ENCODE peak calls at places on chromosomes 13 and 19, in eight cellular contexts. One of them, this sample, is unnamed.

GRCh38 chr13:114166381-114167131 is 12.5 kb upstream of the CFAP97D2 start:
- DNase-seq in suprapubic skin: no peak
- DNase-seq in gastrocnemius medialis: no peak
- DNase-seq in stimulated activated CD4-positive, alpha-beta T cell treated with anti-CD3 and anti-CD28 coated beads, Interleukin-1b, Interleukin-23, amount 100 ng/mL, for 24 hours: no peak
- DNase-seq in NCI-H1930: no peak
- DNase-seq in C1 segment of cervical spinal cord: peak
- DNase-seq in AG20443: peak
- DNase-seq in astrocyte of the cerebellum: no peak
- DNase-seq in this sample: no peak

GRCh38 chr19:17871032-17871877 is 490 bp upstream of the SLC5A5 start:
- DNase-seq in C1 segment of cervical spinal cord: no peak
- DNase-seq in NCI-H1930: no peak
- DNase-seq in gastrocnemius medialis: no peak
- DNase-seq in astrocyte of the cerebellum: no peak
- DNase-seq in suprapubic skin: no peak
- DNase-seq in AG20443: no peak
- DNase-seq in stimulated activated CD4-positive, alpha-beta T cell treated with anti-CD3 and anti-CD28 coated beads, Interleukin-1b, Interleukin-23, amount 100 ng/mL, for 24 hours: no peak
- DNase-seq in this sample: no peak

GRCh38 chr19:12783226-12783848 is 7.9 kb upstream of the JUNB start:
- DNase-seq in C1 segment of cervical spinal cord: no peak
- DNase-seq in gastrocnemius medialis: no peak
- DNase-seq in astrocyte of the cerebellum: no peak
- DNase-seq in AG20443: no peak
- DNase-seq in stimulated activated CD4-positive, alpha-beta T cell treated with anti-CD3 and anti-CD28 coated beads, Interleukin-1b, Interleukin-23, amount 100 ng/mL, for 24 hours: no peak
- DNase-seq in suprapubic skin: no peak
- DNase-seq in NCI-H1930: no peak
- DNase-seq in this sample: no peak

GRCh38 chr13:98484289-98485219 is 92.4 kb downstream of the STK24 start:
- DNase-seq in suprapubic skin: peak
- DNase-seq in gastrocnemius medialis: peak
- DNase-seq in stimulated activated CD4-positive, alpha-beta T cell treated with anti-CD3 and anti-CD28 coated beads, Interleukin-1b, Interleukin-23, amount 100 ng/mL, for 24 hours: no peak
- DNase-seq in NCI-H1930: no peak
- DNase-seq in AG20443: peak
- DNase-seq in astrocyte of the cerebellum: peak
- DNase-seq in C1 segment of cervical spinal cord: no peak
- DNase-seq in this sample: peak

GRCh38 chr19:50959731-50960500 is 7.1 kb upstream of the KLK5 start:
- DNase-seq in AG20443: no peak
- DNase-seq in NCI-H1930: no peak
- DNase-seq in C1 segment of cervical spinal cord: no peak
- DNase-seq in stimulated activated CD4-positive, alpha-beta T cell treated with anti-CD3 and anti-CD28 coated beads, Interleukin-1b, Interleukin-23, amount 100 ng/mL, for 24 hours: no peak
- DNase-seq in astrocyte of the cerebellum: no peak
- DNase-seq in gastrocnemius medialis: no peak
- DNase-seq in suprapubic skin: no peak
- DNase-seq in this sample: no peak

GRCh38 chr19:7088999-7089398 is 19.5 kb downstream of the ZNF557 start:
- DNase-seq in C1 segment of cervical spinal cord: no peak
- DNase-seq in astrocyte of the cerebellum: no peak
- DNase-seq in stimulated activated CD4-positive, alpha-beta T cell treated with anti-CD3 and anti-CD28 coated beads, Interleukin-1b, Interleukin-23, amount 100 ng/mL, for 24 hours: no peak
- DNase-seq in AG20443: no peak
- DNase-seq in gastrocnemius medialis: no peak
- DNase-seq in suprapubic skin: no peak
- DNase-seq in NCI-H1930: no peak
- DNase-seq in this sample: no peak

GRCh38 chr19:33176670-33177416 is 17.3 kb upstream of the LRP3 start:
- DNase-seq in astrocyte of the cerebellum: peak
- DNase-seq in suprapubic skin: peak
- DNase-seq in stimulated activated CD4-positive, alpha-beta T cell treated with anti-CD3 and anti-CD28 coated beads, Interleukin-1b, Interleukin-23, amount 100 ng/mL, for 24 hours: peak
- DNase-seq in C1 segment of cervical spinal cord: peak
- DNase-seq in NCI-H1930: peak
- DNase-seq in gastrocnemius medialis: peak
- DNase-seq in AG20443: peak
- DNase-seq in this sample: peak

GRCh38 chr13:94967183-94968039 is 255.1 kb upstream of the SOX21 start:
- DNase-seq in astrocyte of the cerebellum: no peak
- DNase-seq in NCI-H1930: peak
- DNase-seq in suprapubic skin: no peak
- DNase-seq in gastrocnemius medialis: no peak
- DNase-seq in stimulated activated CD4-positive, alpha-beta T cell treated with anti-CD3 and anti-CD28 coated beads, Interleukin-1b, Interleukin-23, amount 100 ng/mL, for 24 hours: no peak
- DNase-seq in AG20443: peak
- DNase-seq in C1 segment of cervical spinal cord: no peak
- DNase-seq in this sample: no peak

GRCh38 chr19:44278181-44278690 is 18.6 kb downstream of the ZNF233 start:
- DNase-seq in astrocyte of the cerebellum: no peak
- DNase-seq in stimulated activated CD4-positive, alpha-beta T cell treated with anti-CD3 and anti-CD28 coated beads, Interleukin-1b, Interleukin-23, amount 100 ng/mL, for 24 hours: no peak
- DNase-seq in NCI-H1930: no peak
- DNase-seq in suprapubic skin: no peak
- DNase-seq in C1 segment of cervical spinal cord: no peak
- DNase-seq in AG20443: peak
- DNase-seq in gastrocnemius medialis: no peak
- DNase-seq in this sample: peak

GRCh38 chr13:94192576-94192975 is 286.9 kb downstream of the DCT start:
- DNase-seq in NCI-H1930: peak
- DNase-seq in astrocyte of the cerebellum: no peak
- DNase-seq in C1 segment of cervical spinal cord: no peak
- DNase-seq in stimulated activated CD4-positive, alpha-beta T cell treated with anti-CD3 and anti-CD28 coated beads, Interleukin-1b, Interleukin-23, amount 100 ng/mL, for 24 hours: no peak
- DNase-seq in suprapubic skin: no peak
- DNase-seq in AG20443: peak
- DNase-seq in gastrocnemius medialis: no peak
- DNase-seq in this sample: no peak

GRCh38 chr13:50512602-50513527 is 330.6 kb downstream of the DLEU7 start:
- DNase-seq in stimulated activated CD4-positive, alpha-beta T cell treated with anti-CD3 and anti-CD28 coated beads, Interleukin-1b, Interleukin-23, amount 100 ng/mL, for 24 hours: no peak
- DNase-seq in C1 segment of cervical spinal cord: peak
- DNase-seq in astrocyte of the cerebellum: peak
- DNase-seq in AG20443: peak
- DNase-seq in suprapubic skin: no peak
- DNase-seq in gastrocnemius medialis: peak
- DNase-seq in NCI-H1930: no peak
- DNase-seq in this sample: no peak

GRCh38 chr13:98930014-98930625 is 47.7 kb downstream of the DOCK9 start:
- DNase-seq in suprapubic skin: no peak
- DNase-seq in gastrocnemius medialis: peak
- DNase-seq in NCI-H1930: no peak
- DNase-seq in AG20443: no peak
- DNase-seq in astrocyte of the cerebellum: no peak
- DNase-seq in stimulated activated CD4-positive, alpha-beta T cell treated with anti-CD3 and anti-CD28 coated beads, Interleukin-1b, Interleukin-23, amount 100 ng/mL, for 24 hours: no peak
- DNase-seq in C1 segment of cervical spinal cord: no peak
- DNase-seq in this sample: no peak

GRCh38 chr13:64639206-64639605 is 2590.9 kb downstream of the PCDH9 start:
- DNase-seq in stimulated activated CD4-positive, alpha-beta T cell treated with anti-CD3 and anti-CD28 coated beads, Interleukin-1b, Interleukin-23, amount 100 ng/mL, for 24 hours: no peak
- DNase-seq in suprapubic skin: no peak
- DNase-seq in astrocyte of the cerebellum: no peak
- DNase-seq in AG20443: no peak
- DNase-seq in gastrocnemius medialis: no peak
- DNase-seq in NCI-H1930: no peak
- DNase-seq in C1 segment of cervical spinal cord: no peak
- DNase-seq in this sample: peak

GRCh38 chr13:94480672-94481145 is 1.2 kb upstream of the DCT start:
- DNase-seq in gastrocnemius medialis: peak
- DNase-seq in NCI-H1930: no peak
- DNase-seq in stimulated activated CD4-positive, alpha-beta T cell treated with anti-CD3 and anti-CD28 coated beads, Interleukin-1b, Interleukin-23, amount 100 ng/mL, for 24 hours: no peak
- DNase-seq in astrocyte of the cerebellum: peak
- DNase-seq in suprapubic skin: no peak
- DNase-seq in AG20443: peak
- DNase-seq in C1 segment of cervical spinal cord: no peak
- DNase-seq in this sample: no peak

GRCh38 chr13:39058040-39058439 is 19.8 kb downstream of the NHLRC3 start:
- DNase-seq in stimulated activated CD4-positive, alpha-beta T cell treated with anti-CD3 and anti-CD28 coated beads, Interleukin-1b, Interleukin-23, amount 100 ng/mL, for 24 hours: no peak
- DNase-seq in gastrocnemius medialis: no peak
- DNase-seq in AG20443: no peak
- DNase-seq in C1 segment of cervical spinal cord: no peak
- DNase-seq in astrocyte of the cerebellum: no peak
- DNase-seq in NCI-H1930: no peak
- DNase-seq in suprapubic skin: no peak
- DNase-seq in this sample: no peak

GRCh38 chr13:75135325-75135825 is 346.6 kb downstream of the TBC1D4 start:
- DNase-seq in C1 segment of cervical spinal cord: no peak
- DNase-seq in astrocyte of the cerebellum: peak
- DNase-seq in suprapubic skin: no peak
- DNase-seq in stimulated activated CD4-positive, alpha-beta T cell treated with anti-CD3 and anti-CD28 coated beads, Interleukin-1b, Interleukin-23, amount 100 ng/mL, for 24 hours: no peak
- DNase-seq in AG20443: peak
- DNase-seq in NCI-H1930: no peak
- DNase-seq in gastrocnemius medialis: no peak
- DNase-seq in this sample: peak

This sample was measured in HS-5.